ENCODE peak calls at places on chromosomes 16 and 17, in ten cellular contexts. W is left ventricle myocardium inferior, Z is HS-5, P is tibial nerve, N is T-helper 9 cell, G is RPMI8226, H is SK-N-DZ, R is mammary epithelial cell, S is A172, O is ovary. C is an unnamed sample.

GRCh38 chr17:2777242-2777867 is 18.9 kb upstream of the RAP1GAP2 start:
- DNase-seq in G (no peak), N (no peak), S (no peak), W (no peak), R (no peak), O (no peak), P (no peak), H (peak; percentile 52), Z (no peak), C (no peak)

GRCh38 chr17:19274893-19275292 is 37.7 kb downstream of the EPN2 start:
- DNase-seq in S (no peak), H (no peak), N (no peak), O (no peak), P (no peak), G (no peak), W (no peak), R (no peak), Z (no peak), C (no peak)

GRCh38 chr17:78613423-78613822 is 36.2 kb upstream of the DNAH17 start:
- DNase-seq in G (no peak), N (no peak), R (no peak), W (no peak), Z (no peak), H (no peak), S (no peak), O (no peak), P (no peak), C (no peak)

GRCh38 chr16:54935411-54936085 is 4.9 kb downstream of the IRX5 start:
- DNase-seq in Z (no peak), S (no peak), W (no peak), G (no peak), O (no peak), N (no peak), R (peak; percentile 43), H (no peak), P (no peak), C (no peak)

GRCh38 chr17:75996665-75997590 is 3.7 kb upstream of the CDK3 start:
- DNase-seq in P (no peak), G (no peak), S (peak; percentile 90), Z (no peak), R (peak; percentile 97), N (peak; percentile 29), H (no peak), O (no peak), W (no peak), C (no peak)

GRCh38 chr17:75632863-75633483 is at the start of gene SMIM5:
- DNase-seq in N (peak; percentile 83), S (peak; percentile 81), Z (peak; percentile 52), P (peak; percentile 88), W (peak; percentile 87), R (peak; percentile 71), H (peak; percentile 73), G (peak; percentile 79), O (peak; percentile 91), C (peak; percentile 74)

GRCh38 chr17:73657473-73658116 is 13.3 kb upstream of the SDK2 start:
- DNase-seq in S (peak; percentile 43), N (no peak), G (peak; percentile 33), R (peak; percentile 34), P (no peak), Z (no peak), H (peak; percentile 59), W (peak; percentile 52), O (no peak), C (no peak)

GRCh38 chr16:55379876-55380390 is 55.9 kb downstream of the IRX6 start:
- DNase-seq in W (no peak), H (no peak), N (no peak), P (no peak), Z (no peak), R (no peak), S (no peak), O (no peak), G (peak; percentile 70), C (no peak)

GRCh38 chr16:50548659-50549560 is 714 bp downstream of the NKD1 start:
- DNase-seq in G (peak; percentile 51), O (peak; percentile 55), N (peak; percentile 41), Z (no peak), R (peak; percentile 18), P (no peak), H (no peak), S (no peak), W (no peak), C (no peak)

GRCh38 chr17:70096861-70097260 is 21.8 kb downstream of the KCNJ16 start:
- DNase-seq in W (no peak), O (no peak), Z (no peak), H (no peak), S (no peak), R (no peak), N (no peak), P (no peak), G (no peak), C (no peak)

GRCh38 chr17:30343741-30344140 is 9.9 kb upstream of the TMIGD1 start:
- DNase-seq in O (no peak), P (no peak), R (no peak), S (no peak), G (no peak), H (no peak), Z (no peak), W (no peak), N (no peak), C (no peak)

GRCh38 chr17:56096026-56096807 is 57.1 kb upstream of the ANKFN1 start:
- DNase-seq in N (no peak), P (no peak), S (no peak), H (no peak), O (no peak), W (no peak), R (no peak), Z (no peak), G (no peak), C (no peak)

GRCh38 chr16:56689171-56689570 is 6.9 kb downstream of the MT1X start:
- DNase-seq in R (peak; percentile 32), N (no peak), P (no peak), G (no peak), O (no peak), H (no peak), S (peak; percentile 40), Z (no peak), W (no peak), C (no peak)

GRCh38 chr17:72336026-72336803 is 215.4 kb downstream of the SOX9 start:
- DNase-seq in Z (no peak), H (no peak), R (no peak), N (no peak), G (no peak), W (no peak), S (peak; percentile 35), O (no peak), P (no peak), C (no peak)

GRCh38 chr16:624522-625401 is 6.0 kb upstream of the WFIKKN1 start:
- DNase-seq in Z (no peak), O (no peak), G (no peak), S (no peak), P (no peak), H (peak; percentile 78), W (no peak), N (no peak), R (no peak), C (no peak)

GRCh38 chr16:5851583-5851982 is 754.0 kb upstream of the EEF2KMT start:
- DNase-seq in Z (no peak), O (no peak), P (no peak), N (no peak), S (no peak), H (no peak), G (peak; percentile 75), R (peak; percentile 86), W (no peak), C (no peak)

GRCh38 chr16:2084688-2085625 is 37.2 kb downstream of the TSC2 start:
- DNase-seq in H (no peak), R (no peak), W (no peak), Z (no peak), G (no peak), N (no peak), S (no peak), P (no peak), O (no peak), C (no peak)

GRCh38 chr17:26818736-26819135 is 475.2 kb upstream of the WSB1 start:
- DNase-seq in Z (no peak), P (no peak), W (no peak), N (no peak), H (peak; percentile 20), O (no peak), S (peak; percentile 13), R (peak; percentile 35), G (no peak), C (no peak)

GRCh38 chr16:30767767-30768465 is 5.8 kb downstream of the RNF40 start:
- DNase-seq in P (no peak), S (no peak), R (no peak), O (no peak), N (no peak), W (no peak), H (no peak), G (no peak), Z (no peak), C (no peak)

GRCh38 chr16:9007177-9007794 is 43.6 kb upstream of the USP7 start:
- DNase-seq in R (no peak), P (no peak), Z (no peak), S (peak; percentile 39), W (no peak), O (no peak), H (peak; percentile 29), N (no peak), G (no peak), C (no peak)

GRCh38 chr16:24075929-24076716 is 180.0 kb upstream of the CACNG3 start:
- DNase-seq in Z (no peak), S (peak; percentile 42), N (no peak), R (peak; percentile 16), W (no peak), P (no peak), H (no peak), O (no peak), G (peak; percentile 12), C (no peak)

GRCh38 chr17:51830886-51831285 is 327.6 kb downstream of the CA10 start:
- DNase-seq in O (no peak), P (no peak), H (no peak), N (no peak), Z (no peak), W (no peak), R (no peak), S (no peak), G (no peak), C (no peak)

GRCh38 chr16:75116081-75116910 is at the start of gene LDHD:
- DNase-seq in H (peak; percentile 80), R (peak; percentile 21), O (peak; percentile 79), W (peak; percentile 83), G (peak; percentile 71), Z (no peak), S (peak; percentile 74), P (peak; percentile 73), N (no peak), C (no peak)